ENCODE peak calls at places on chromosome 9, in seven cellular contexts. I, B, Z, U, Q, N and A are unnamed samples.

GRCh38 chr9:92726971-92727715 is 37.5 kb downstream of the BICD2 start:
- DNase-seq in I (no peak), B (no peak), Z (no peak), U (peak), Q (no peak), N (no peak), A (no peak)

GRCh38 chr9:72210522-72210921 is 61.3 kb downstream of the GDA start:
- DNase-seq in I (peak), B (no peak), Z (no peak), U (no peak), Q (no peak), N (no peak), A (no peak)

GRCh38 chr9:9783211-9783610 is 829.6 kb downstream of the PTPRD start:
- DNase-seq in I (no peak), B (no peak), Z (no peak), U (no peak), Q (no peak), N (no peak), A (no peak)

GRCh38 chr9:86303316-86303975 is 21.1 kb upstream of the ISCA1 start:
- DNase-seq in I (no peak), B (no peak), Z (no peak), U (no peak), Q (no peak), N (no peak), A (no peak)

GRCh38 chr9:86369810-86370209 is 15.6 kb upstream of the TUT7 start:
- DNase-seq in I (no peak), B (no peak), Z (no peak), U (peak), Q (no peak), N (no peak), A (no peak)

GRCh38 chr9:34490360-34490759 is 31.8 kb downstream of the DNAI1 start:
- DNase-seq in I (no peak), B (no peak), Z (no peak), U (no peak), Q (no peak), N (no peak), A (no peak)

GRCh38 chr9:36837431-36838405 is 196.3 kb downstream of the PAX5 start:
- DNase-seq in I (no peak), B (no peak), Z (no peak), U (no peak), Q (peak), N (no peak), A (no peak)

GRCh38 chr9:84947412-84947972 is 278.0 kb downstream of the NTRK2 start:
- DNase-seq in I (no peak), B (no peak), Z (no peak), U (no peak), Q (no peak), N (no peak), A (peak)

GRCh38 chr9:92934321-92934720 is 13.0 kb upstream of the FGD3 start:
- DNase-seq in I (no peak), B (no peak), Z (no peak), U (no peak), Q (no peak), N (no peak), A (no peak)

GRCh38 chr9:109604788-109605187 is 106.7 kb upstream of the PTPN3 start:
- DNase-seq in I (no peak), B (no peak), Z (no peak), U (peak), Q (no peak), N (no peak), A (no peak)

GRCh38 chr9:116154334-116154975 is 864 bp downstream of the PAPPA start:
- DNase-seq in I (peak), B (peak), Z (no peak), U (no peak), Q (peak), N (no peak), A (no peak)

GRCh38 chr9:95508242-95508967 is 8.4 kb downstream of the PTCH1 start:
- DNase-seq in I (peak), B (peak), Z (no peak), U (no peak), Q (peak), N (no peak), A (no peak)

GRCh38 chr9:95505676-95506437 is 10.9 kb downstream of the PTCH1 start:
- DNase-seq in I (peak), B (peak), Z (peak), U (peak), Q (peak), N (no peak), A (peak)

GRCh38 chr9:95506438-95506691 is 10.4 kb downstream of the PTCH1 start:
- DNase-seq in I (peak), B (peak), Z (peak), U (peak), Q (peak), N (no peak), A (peak)

GRCh38 chr9:95507456-95508241 is 9.1 kb downstream of the PTCH1 start:
- DNase-seq in I (peak), B (peak), Z (peak), U (peak), Q (peak), N (no peak), A (peak)

DNA sequence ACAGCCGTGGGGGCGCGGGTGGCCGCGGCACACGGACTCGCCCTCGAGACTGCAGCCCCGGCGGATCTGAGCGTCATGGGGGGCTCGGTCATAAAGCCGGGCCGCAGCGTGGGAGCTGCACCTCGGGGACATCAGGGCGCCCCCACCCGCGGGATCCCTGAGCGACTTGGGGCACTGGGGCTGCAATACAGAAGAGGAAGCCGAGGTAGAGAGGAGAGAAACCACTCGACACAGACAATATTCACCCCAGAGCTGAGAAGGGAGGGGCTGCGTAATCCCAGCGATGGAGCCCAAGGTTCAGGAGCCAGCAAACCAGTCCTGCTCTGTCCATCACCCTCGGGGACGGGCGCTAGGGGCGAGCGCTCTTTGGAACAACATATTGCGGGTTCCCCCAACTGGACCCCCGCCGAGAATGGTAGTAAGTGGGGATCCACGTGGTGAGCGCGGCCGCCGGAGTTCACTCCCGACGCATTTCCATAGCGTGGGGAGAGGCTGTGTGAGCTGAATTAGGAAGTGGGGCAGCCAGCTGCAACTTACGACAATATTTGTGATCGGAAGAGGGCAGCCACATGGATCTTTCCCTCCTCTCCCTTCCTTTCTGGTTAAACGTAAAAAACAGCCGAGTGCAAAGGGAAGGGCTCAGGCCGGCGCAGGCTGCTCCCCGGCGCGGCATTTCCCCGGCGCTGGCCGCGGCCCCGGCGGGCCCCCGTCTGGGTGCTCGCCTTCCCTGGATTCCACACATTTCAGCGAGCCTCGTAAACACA is 9.9 kb downstream of the PTCH1 start:
- DNase-seq in I (peak), B (peak), Z (peak), U (peak), Q (peak), N (no peak), A (peak)
- TF ChIP-seq CTCF in I (no peak), B (no peak), Z (no peak), U (no peak), Q (no peak), N (no peak), A (no peak)

GRCh38 chr9:126049896-126050604 is 276.6 kb upstream of the MVB12B start:
- DNase-seq in I (no peak), B (no peak), Z (no peak), U (no peak), Q (no peak), N (no peak), A (no peak)
- TF ChIP-seq CTCF in I (no peak), B (no peak), Z (no peak), U (no peak), Q (no peak), N (no peak), A (no peak)

GRCh38 chr9:88075966-88076285 is 62.3 kb downstream of the SPATA31C2 start:
- DNase-seq in I (no peak), B (no peak), Z (no peak), U (no peak), Q (no peak), N (no peak), A (no peak)
- TF ChIP-seq CTCF in I (peak), B (peak), Z (no peak), U (no peak), Q (no peak), N (no peak), A (no peak)

DNA sequence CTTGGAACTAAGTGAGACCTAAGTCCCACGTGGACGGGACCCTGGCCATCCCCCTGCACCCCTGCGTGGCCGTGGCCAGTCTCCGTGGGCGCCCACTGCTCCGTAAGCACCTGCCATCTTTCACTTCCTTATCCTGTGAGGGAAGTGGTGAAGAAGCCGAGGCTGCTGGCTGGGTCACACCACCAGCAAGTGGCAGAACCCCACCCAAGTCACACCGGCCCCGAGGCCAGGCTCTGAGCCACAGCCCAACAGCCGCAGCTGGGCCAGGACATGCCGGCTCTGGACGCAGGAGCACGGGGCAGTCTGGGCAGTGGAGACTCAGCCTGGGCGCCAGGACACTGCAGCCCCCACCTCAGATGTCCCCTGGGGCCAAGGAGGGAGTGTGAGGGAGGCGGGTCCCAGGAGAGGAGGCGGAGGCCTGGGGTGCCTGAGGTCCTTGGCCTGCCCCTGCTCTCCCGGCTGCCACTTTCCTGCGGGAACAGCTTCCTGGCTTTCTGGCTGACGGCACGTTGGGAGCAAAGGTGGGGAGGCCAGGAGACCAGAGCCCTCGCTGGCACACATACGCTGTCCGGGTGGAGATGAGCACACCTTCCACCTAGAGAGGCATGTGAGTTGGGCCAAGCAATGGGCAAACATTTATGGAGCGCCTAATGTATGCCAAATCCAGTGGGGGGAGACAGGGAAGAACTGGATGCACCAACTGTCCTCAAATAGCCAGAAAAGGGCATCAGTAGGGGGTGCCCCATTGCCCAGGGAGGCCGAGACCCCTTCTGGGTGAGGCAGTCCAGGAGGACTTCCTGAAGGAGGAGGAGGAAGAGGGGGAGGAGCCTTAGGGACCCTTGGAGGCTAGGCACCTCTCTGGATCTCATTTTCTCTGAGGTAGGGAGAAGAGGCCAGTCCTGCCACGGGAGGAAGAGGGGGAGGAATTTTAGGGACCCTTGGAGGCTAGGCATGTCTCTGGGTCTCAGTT is 43.9 kb upstream of the EGFL7 start:
- DNase-seq in I (no peak), B (peak), Z (peak), U (no peak), Q (peak), N (no peak), A (no peak)
- TF ChIP-seq CTCF in I (no peak), B (no peak), Z (no peak), U (no peak), Q (no peak), N (no peak), A (no peak)

GRCh38 chr9:124475158-124475867 is 25.1 kb downstream of the ADGRD2 start:
- DNase-seq in I (no peak), B (no peak), Z (no peak), U (no peak), Q (no peak), N (no peak), A (no peak)

GRCh38 chr9:124479371-124479770 is 27.8 kb downstream of the NR5A1 start:
- DNase-seq in I (no peak), B (no peak), Z (no peak), U (no peak), Q (no peak), N (no peak), A (no peak)

GRCh38 chr9:124478014-124478753 is 27.9 kb downstream of the ADGRD2 start:
- DNase-seq in I (no peak), B (no peak), Z (no peak), U (no peak), Q (no peak), N (no peak), A (no peak)

GRCh38 chr9:124475868-124476690 is 25.8 kb downstream of the ADGRD2 start:
- DNase-seq in I (no peak), B (no peak), Z (no peak), U (no peak), Q (no peak), N (no peak), A (no peak)

GRCh38 chr9:124477211-124478013 is 27.2 kb downstream of the ADGRD2 start:
- DNase-seq in I (peak), B (no peak), Z (no peak), U (no peak), Q (no peak), N (no peak), A (no peak)
- TF ChIP-seq CTCF in I (no peak), B (no peak), Z (no peak), U (no peak), Q (no peak), N (no peak), A (no peak)

GRCh38 chr9:78438765-78439164 is 141.8 kb downstream of the PSAT1 start:
- DNase-seq in I (no peak), B (no peak), Z (no peak), U (no peak), Q (no peak), N (no peak), A (no peak)

GRCh38 chr9:78439192-78439865 is 142.4 kb downstream of the PSAT1 start:
- DNase-seq in I (peak), B (peak), Z (peak), U (peak), Q (peak), N (peak), A (peak)

GRCh38 chr9:78441822-78442431 is 145.0 kb downstream of the PSAT1 start:
- DNase-seq in I (no peak), B (no peak), Z (no peak), U (no peak), Q (no peak), N (no peak), A (no peak)

GRCh38 chr9:78441396-78441795 is 144.5 kb downstream of the PSAT1 start:
- DNase-seq in I (no peak), B (no peak), Z (no peak), U (no peak), Q (no peak), N (no peak), A (no peak)

GRCh38 chr9:78439866-78440830 is 143.2 kb downstream of the PSAT1 start:
- DNase-seq in I (no peak), B (no peak), Z (no peak), U (no peak), Q (no peak), N (no peak), A (no peak)
- TF ChIP-seq CTCF in I (no peak), B (no peak), Z (no peak), U (no peak), Q (no peak), N (no peak), A (no peak)

DNA sequence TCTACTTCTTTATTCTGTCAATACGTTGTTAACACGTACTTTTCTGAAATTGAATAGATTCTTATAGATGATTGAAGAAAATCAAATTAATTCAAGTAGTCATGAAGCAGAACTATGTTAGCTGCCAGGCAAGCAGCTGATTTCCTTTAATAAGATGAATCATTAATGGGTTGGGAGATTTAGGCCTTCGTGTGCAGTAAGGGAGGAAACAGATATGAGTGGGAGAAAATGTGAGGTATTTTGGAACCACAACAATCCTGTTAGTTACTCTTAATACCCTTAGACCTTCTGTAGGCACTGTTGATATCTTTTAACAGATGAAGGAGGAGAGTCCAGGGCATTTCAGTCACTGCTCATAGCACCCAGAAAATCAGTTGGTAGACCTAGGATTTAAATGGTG is 121.0 kb downstream of the AOPEP start:
- DNase-seq in I (no peak), B (no peak), Z (no peak), U (peak), Q (no peak), N (peak), A (no peak)
- TF ChIP-seq CTCF in I (no peak), B (no peak), Z (no peak), U (no peak), Q (no peak), N (no peak), A (no peak)

GRCh38 chr9:131347376-131348020 is 46.4 kb upstream of the PRRC2B start:
- DNase-seq in I (no peak), B (no peak), Z (no peak), U (no peak), Q (peak), N (no peak), A (no peak)

GRCh38 chr9:131346559-131346958 is 47.3 kb upstream of the PRRC2B start:
- DNase-seq in I (no peak), B (no peak), Z (no peak), U (no peak), Q (peak), N (no peak), A (no peak)

GRCh38 chr9:131349522-131349880 is 44.4 kb upstream of the PRRC2B start:
- DNase-seq in I (no peak), B (no peak), Z (no peak), U (no peak), Q (no peak), N (no peak), A (no peak)

GRCh38 chr9:131349881-131350563 is 43.9 kb upstream of the PRRC2B start:
- DNase-seq in I (peak), B (peak), Z (peak), U (peak), Q (peak), N (no peak), A (peak)

GRCh38 chr9:131348631-131349521 is 45.0 kb upstream of the PRRC2B start:
- DNase-seq in I (no peak), B (no peak), Z (no peak), U (no peak), Q (peak), N (no peak), A (no peak)
- TF ChIP-seq CTCF in I (no peak), B (no peak), Z (peak), U (peak), Q (no peak), N (peak), A (no peak)

DNA sequence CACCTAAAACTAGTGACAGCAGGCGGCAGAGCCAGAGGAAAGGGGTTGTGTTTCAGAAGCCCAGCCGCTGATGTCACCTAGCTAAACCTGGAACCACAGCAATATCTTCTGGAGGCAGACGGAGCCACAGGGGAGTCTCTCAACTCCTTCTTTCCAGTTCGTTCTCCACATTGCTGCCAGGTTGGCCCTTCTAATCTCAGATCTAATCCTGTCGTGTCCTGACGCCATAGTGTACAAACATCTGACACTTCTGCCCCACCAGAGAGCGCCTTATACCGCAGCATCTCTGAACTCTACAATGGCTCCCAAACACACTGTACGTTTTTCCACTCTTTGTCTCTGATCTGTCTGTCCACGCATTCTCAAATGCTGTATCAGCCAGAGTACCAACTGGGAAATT is 240.0 kb downstream of the SMARCA2 start:
- DNase-seq in I (no peak), B (no peak), Z (no peak), U (no peak), Q (no peak), N (no peak), A (no peak)
- TF ChIP-seq CTCF in I (peak), B (no peak), Z (no peak), U (no peak), Q (no peak), N (no peak), A (no peak)

GRCh38 chr9:128881884-128882676 is at the start of the genes KYAT1 and LRRC8A:
- DNase-seq in I (peak), B (peak), Z (peak), U (peak), Q (peak), N (peak), A (peak)
- TF ChIP-seq CTCF in I (no peak), B (no peak), Z (peak), U (peak), Q (no peak), N (no peak), A (no peak)